ENCODE peak calls at places on chromosomes 13 and 19, in seven cellular contexts. J is NCI-H1092; E is stimulated activated CD4-positive, alpha-beta T cell treated with anti-CD3 and anti-CD28 coated beads, TNF-alpha, amount 100 ng/mL, for 24 hours; B is cardiac muscle cell; N is cardiac fibroblast; P is naive B cell; Z is AG08395. I is an unnamed sample.

GRCh38 chr19:31416548-31416947 is 67.3 kb upstream of the TSHZ3 start:
- DNase-seq in J (no peak), E (no peak), B (no peak), N (no peak), P (no peak), Z (no peak), I (no peak)

GRCh38 chr13:27321619-27322385 is 51.2 kb downstream of the RASL11A start:
- DNase-seq in J (no peak), E (no peak), B (no peak), N (no peak), P (no peak), Z (no peak), I (no peak)

GRCh38 chr19:37936166-37936565 is 29.2 kb downstream of the SIPA1L3 start:
- DNase-seq in J (no peak), E (no peak), B (no peak), N (no peak), P (no peak), Z (no peak), I (no peak)

GRCh38 chr19:2050991-2051770 is at the start of gene MKNK2:
- DNase-seq in J (peak; percentile 80), E (peak; percentile 93), B (peak; percentile 96), N (peak; percentile 93), P (peak; percentile 96), Z (peak; percentile 99), I (peak; percentile 89)

GRCh38 chr13:97212540-97213146 is 9.5 kb upstream of the MBNL2 start:
- DNase-seq in J (no peak), E (no peak), B (no peak), N (peak; percentile 72), P (no peak), Z (peak; percentile 66), I (peak; percentile 51)

GRCh38 chr13:76014618-76015315 is 378.6 kb downstream of the LMO7 start:
- DNase-seq in J (no peak), E (no peak), B (peak; percentile 21), N (peak; percentile 25), P (no peak), Z (peak; percentile 6), I (no peak)

GRCh38 chr19:42121666-42122069 is 10.6 kb downstream of the POU2F2 start:
- DNase-seq in J (no peak), E (peak; percentile 75), B (no peak), N (peak; percentile 69), P (peak; percentile 65), Z (peak; percentile 88), I (peak; percentile 30)

GRCh38 chr13:37747071-37747612 is 122.4 kb downstream of the TRPC4 start:
- DNase-seq in J (peak; percentile 2), E (no peak), B (no peak), N (peak; percentile 71), P (no peak), Z (peak; percentile 17), I (peak; percentile 88)

GRCh38 chr13:70014337-70014736 is 93.3 kb upstream of the ATXN8OS start:
- DNase-seq in J (no peak), E (no peak), B (no peak), N (no peak), P (no peak), Z (no peak), I (no peak)

GRCh38 chr13:39385621-39386231 is 217.3 kb downstream of the LHFPL6 start:
- DNase-seq in J (no peak), E (no peak), B (no peak), N (peak; percentile 64), P (no peak), Z (no peak), I (no peak)

GRCh38 chr19:18440421-18440877 is 2.5 kb upstream of the ISYNA1 start:
- DNase-seq in J (no peak), E (no peak), B (peak; percentile 54), N (no peak), P (no peak), Z (peak; percentile 21), I (no peak)

GRCh38 chr13:44989071-44989889 is at the start of the genes GPALPP1 and NUFIP1:
- DNase-seq in J (peak; percentile 88), E (peak; percentile 86), B (peak; percentile 99), N (peak; percentile 93), P (peak; percentile 87), Z (peak; percentile 97), I (peak; percentile 96)

GRCh38 chr13:109773276-109773675 is 13.1 kb downstream of the IRS2 start:
- DNase-seq in J (no peak), E (no peak), B (no peak), N (no peak), P (no peak), Z (no peak), I (no peak)

GRCh38 chr13:114065141-114065925 is 67.1 kb downstream of the RASA3 start:
- DNase-seq in J (peak; percentile 17), E (peak; percentile 60), B (peak; percentile 48), N (peak; percentile 97), P (peak; percentile 47), Z (peak; percentile 90), I (peak; percentile 98)

GRCh38 chr19:42412223-42412622 is 15.0 kb downstream of the LIPE start:
- DNase-seq in J (no peak), E (no peak), B (no peak), N (no peak), P (no peak), Z (no peak), I (no peak)

I was measured in fibroblast of villous mesenchyme.